ENCODE peak calls at places on chromosomes 2 and 18, in four cellular contexts. Y, Q, E and Z are unnamed samples.
A peak's percentile ranks its signal among the peaks of the same experiment; 100 is the strongest.

GRCh38 chr2:138724296-138724695 is 55.9 kb downstream of the NXPH2 start:
- DNase-seq in Y (peak; percentile 81), Q (no peak), E (no peak), Z (no peak)

GRCh38 chr2:231359948-231360347 is 35.6 kb upstream of the B3GNT7 start:
- DNase-seq in Y (no peak), Q (no peak), E (no peak), Z (no peak)

GRCh38 chr2:134846213-134846612 is 7.8 kb downstream of the ACMSD start:
- DNase-seq in Y (no peak), Q (no peak), E (no peak), Z (no peak)

GRCh38 chr2:105320651-105321215 is 8.8 kb downstream of the TGFBRAP1 start:
- DNase-seq in Y (peak; percentile 85), Q (no peak), E (no peak), Z (no peak)

GRCh38 chr18:77478619-77479018 is 229.0 kb downstream of the GALR1 start:
- DNase-seq in Y (no peak), Q (no peak), E (no peak), Z (no peak)

GRCh38 chr2:30396436-30397232 is 50.4 kb upstream of the LCLAT1 start:
- DNase-seq in Y (no peak), Q (no peak), E (no peak), Z (no peak)

GRCh38 chr2:237061356-237061755 is 24.3 kb upstream of the COPS8 start:
- DNase-seq in Y (no peak), Q (no peak), E (no peak), Z (no peak)

GRCh38 chr18:6666286-6666685 is 63.2 kb upstream of the ARHGAP28 start:
- DNase-seq in Y (no peak), Q (no peak), E (no peak), Z (no peak)

GRCh38 chr2:26770986-26771586 is 7.0 kb downstream of the SLC35F6 start:
- DNase-seq in Y (no peak), Q (no peak), E (no peak), Z (no peak)

GRCh38 chr18:37484893-37485834 is 80.4 kb downstream of the CELF4 start:
- DNase-seq in Y (peak; percentile 4), Q (peak; percentile 8), E (no peak), Z (no peak)

GRCh38 chr2:68163641-68164040 is 6.0 kb downstream of the PNO1 start:
- DNase-seq in Y (no peak), Q (no peak), E (no peak), Z (no peak)

GRCh38 chr2:66447676-66448075 is 12.8 kb downstream of the MEIS1 start:
- DNase-seq in Y (no peak), Q (no peak), E (no peak), Z (no peak)

GRCh38 chr2:216596986-216597509 is 36.2 kb upstream of the IGFBP2 start:
- DNase-seq in Y (no peak), Q (no peak), E (no peak), Z (no peak)

GRCh38 chr2:120820263-120820884 is 84.7 kb downstream of the GLI2 start:
- DNase-seq in Y (no peak), Q (no peak), E (no peak), Z (no peak)

GRCh38 chr2:96546321-96546720 is 9.8 kb downstream of the ARID5A start:
- DNase-seq in Y (no peak), Q (no peak), E (no peak), Z (no peak)

GRCh38 chr2:86017901-86018896 is 87.5 kb downstream of the POLR1A start:
- DNase-seq in Y (no peak), Q (no peak), E (no peak), Z (no peak)

GRCh38 chr2:37268111-37268510 is 36.7 kb downstream of the NDUFAF7 start:
- DNase-seq in Y (no peak), Q (no peak), E (no peak), Z (no peak)

GRCh38 chr2:237736783-237737182 is 61.8 kb upstream of the RBM44 start:
- DNase-seq in Y (no peak), Q (no peak), E (no peak), Z (no peak)

GRCh38 chr2:239597216-239597615 is 196.4 kb upstream of the HDAC4 start:
- DNase-seq in Y (no peak), Q (no peak), E (no peak), Z (no peak)

GRCh38 chr2:239304533-239305221 is 96.1 kb downstream of the HDAC4 start:
- DNase-seq in Y (no peak), Q (no peak), E (no peak), Z (no peak)

GRCh38 chr2:142745691-142746090 is 131.8 kb upstream of the KYNU start:
- DNase-seq in Y (no peak), Q (no peak), E (no peak), Z (no peak)

GRCh38 chr18:54777118-54777791 is 51.0 kb upstream of the RAB27B start:
- DNase-seq in Y (no peak), Q (no peak), E (no peak), Z (no peak)

GRCh38 chr2:105104208-105104731 is 66.4 kb downstream of the MRPS9 start:
- DNase-seq in Y (no peak), Q (no peak), E (no peak), Z (no peak)

GRCh38 chr2:101140978-101141655 is 10.1 kb downstream of the TBC1D8 start:
- DNase-seq in Y (no peak), Q (no peak), E (no peak), Z (no peak)

GRCh38 chr2:175741164-175741563 is 260.9 kb downstream of the LNPK start:
- DNase-seq in Y (no peak), Q (no peak), E (no peak), Z (no peak)

DNA sequence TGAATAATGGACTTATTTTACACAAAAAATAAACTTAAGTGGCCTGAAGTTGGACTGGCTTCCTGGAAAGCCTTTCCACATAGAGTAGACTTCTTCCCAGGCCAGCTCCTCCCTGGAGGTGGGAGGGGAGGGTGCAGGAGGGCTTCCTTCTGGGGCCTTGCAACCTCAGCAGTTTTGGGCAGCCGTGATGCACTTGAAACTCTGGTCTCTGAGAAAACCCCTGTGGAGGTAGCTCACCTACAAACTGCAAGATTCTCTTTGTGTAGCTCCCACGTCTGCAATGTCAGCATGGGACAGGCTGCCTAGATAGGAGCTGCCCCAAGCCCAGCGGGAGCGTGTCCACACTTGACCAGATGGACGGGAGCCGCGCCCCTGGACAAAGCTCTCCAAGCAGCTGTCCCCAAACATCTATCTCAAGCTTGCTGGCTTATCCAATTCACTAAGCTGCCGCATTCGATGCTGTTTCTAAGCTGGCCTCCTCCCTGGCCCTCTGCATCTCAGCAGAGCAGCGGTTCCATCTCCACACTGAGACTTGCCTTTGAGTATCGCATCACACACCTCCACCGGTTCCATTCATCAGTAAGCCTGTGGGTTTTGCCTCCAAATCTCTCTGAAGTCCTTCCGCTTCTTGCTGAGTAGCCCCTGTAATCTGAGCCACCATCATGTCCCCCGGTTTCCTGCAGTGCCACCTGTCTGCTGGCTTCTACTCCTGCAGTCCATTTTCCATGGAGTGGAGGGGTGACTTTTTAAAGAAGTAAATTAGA is 1.6 kb upstream of the LPIN1 start:
- DNase-seq in Y (peak; percentile 8), Q (peak; percentile 47), E (no peak), Z (no peak)
- H3K4me3 ChIP-seq in Y (no peak overlapping the region), Q (peak overlapping the region; percentile 49), E (no peak overlapping the region), Z (no peak overlapping the region)

GRCh38 chr2:205699554-205700289 is 17.4 kb downstream of the NRP2 start:
- DNase-seq in Y (no peak), Q (no peak), E (no peak), Z (no peak)
- H3K4me3 ChIP-seq in Y (no peak overlapping the region), Q (no peak overlapping the region), E (no peak overlapping the region), Z (no peak overlapping the region)

GRCh38 chr18:12907258-12907925 is 23.4 kb upstream of the PTPN2 start:
- DNase-seq in Y (no peak), Q (no peak), E (no peak), Z (no peak)

GRCh38 chr18:12911025-12911927 is 27.2 kb upstream of the PTPN2 start:
- DNase-seq in Y (no peak), Q (no peak), E (no peak), Z (no peak)

GRCh38 chr18:12906773-12907172 is 22.7 kb upstream of the PTPN2 start:
- DNase-seq in Y (no peak), Q (no peak), E (no peak), Z (no peak)

GRCh38 chr18:12908706-12909105 is 24.7 kb upstream of the PTPN2 start:
- DNase-seq in Y (no peak), Q (no peak), E (no peak), Z (no peak)

GRCh38 chr18:12911928-12912703 is 28.1 kb upstream of the PTPN2 start:
- DNase-seq in Y (no peak), Q (no peak), E (no peak), Z (no peak)
- H3K4me3 ChIP-seq in Y (no peak overlapping the region), Q (no peak overlapping the region), E (no peak overlapping the region), Z (no peak overlapping the region)

GRCh38 chr2:218291934-218292699 is at the start of gene TMBIM1:
- DNase-seq in Y (peak; percentile 68), Q (no peak), E (peak; percentile 68), Z (no peak)
- H3K4me3 ChIP-seq in Y (peak within 1 kb of the TSS; percentile 71), Q (peak within 1 kb of the TSS; percentile 75), E (peak within 1 kb of the TSS; percentile 83), Z (peak within 1 kb of the TSS; percentile 77)

GRCh38 chr2:40123746-40124145 is 328.1 kb downstream of the SLC8A1 start:
- DNase-seq in Y (peak; percentile 67), Q (no peak), E (no peak), Z (no peak)
- H3K4me3 ChIP-seq in Y (no peak overlapping the region), Q (no peak overlapping the region), E (no peak overlapping the region), Z (no peak overlapping the region)

GRCh38 chr18:7958081-7958896 is 391.2 kb downstream of the PTPRM start:
- DNase-seq in Y (no peak), Q (no peak), E (no peak), Z (no peak)
- H3K4me3 ChIP-seq in Y (no peak overlapping the region), Q (no peak overlapping the region), E (peak overlapping the region; percentile 47), Z (no peak overlapping the region)

DNA sequence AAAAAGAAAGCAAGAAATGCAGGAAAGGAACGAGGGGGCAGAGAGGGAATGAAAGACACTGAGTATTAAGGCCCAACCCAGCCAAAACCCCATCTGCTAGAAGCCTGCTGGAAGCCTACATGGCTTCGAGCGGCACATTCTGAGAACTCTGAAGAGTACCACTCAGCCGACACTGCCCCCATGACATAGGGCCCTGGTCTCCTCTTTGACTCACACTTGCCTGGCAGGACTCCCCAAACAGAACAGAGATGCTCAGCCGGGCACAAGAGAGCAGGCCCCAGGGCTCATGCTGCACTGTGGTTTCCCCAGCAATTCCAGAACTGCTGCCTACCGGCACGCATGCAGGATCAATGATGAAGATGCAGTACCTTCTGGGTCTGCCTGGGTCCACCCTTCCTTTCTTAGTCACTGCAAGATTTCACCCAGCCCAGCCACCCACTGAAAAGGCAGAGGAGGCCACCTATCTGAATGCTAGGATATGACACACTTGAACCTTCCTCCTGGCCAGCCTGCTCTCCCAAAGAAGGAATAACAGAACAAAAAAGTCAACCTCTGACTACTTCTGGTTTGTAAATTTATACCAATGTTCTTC is 49.4 kb downstream of the BCL11A start:
- DNase-seq in Y (no peak), Q (no peak), E (no peak), Z (no peak)
- H3K4me3 ChIP-seq in Y (no peak overlapping the region), Q (no peak overlapping the region), E (no peak overlapping the region), Z (no peak overlapping the region)

DNA sequence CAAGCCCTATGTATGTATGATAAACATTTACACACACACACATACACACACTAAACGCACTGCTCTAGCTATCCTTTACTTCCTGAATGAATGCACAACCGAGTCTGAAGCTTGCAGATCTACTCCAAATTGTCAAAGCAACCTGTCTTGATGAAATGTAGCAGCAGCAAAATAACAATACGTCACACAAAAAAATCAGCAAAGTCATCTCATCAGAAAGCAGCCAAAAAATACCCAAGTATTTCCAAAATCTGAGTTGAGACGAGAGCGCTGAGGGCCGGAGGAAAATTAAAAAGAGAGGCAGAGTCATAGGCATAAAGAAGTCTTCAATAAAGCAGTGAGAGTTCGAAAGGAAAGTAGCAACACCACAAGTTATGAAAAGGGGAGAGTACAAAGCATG is 67.7 kb downstream of the ZNF521 start:
- DNase-seq in Y (no peak), Q (no peak), E (no peak), Z (no peak)
- H3K4me3 ChIP-seq in Y (no peak overlapping the region), Q (no peak overlapping the region), E (no peak overlapping the region), Z (no peak overlapping the region)